ENCODE peak calls at places on chromosome 11, in six cellular contexts. C is CD4-positive, alpha-beta T cell; U is A673; R is left ventricle myocardium inferior; Q is body of pancreas; D is activated CD8-positive, alpha-beta T cell treated with anti-CD3 and anti-CD28 coated beads for 36 hours. P is an unnamed sample.

GRCh38 chr11:132184079-132184478 is 813.7 kb downstream of the NTM start:
- DNase-seq in R (no peak), U (no peak), C (no peak), Q (no peak), D (no peak), P (no peak)

GRCh38 chr11:114399903-114400221 is 449 bp downstream of the C11orf71 start:
- DNase-seq in D (no peak), U (no peak), C (no peak), Q (peak), R (no peak), P (no peak)

GRCh38 chr11:122850076-122850631 is 11.9 kb downstream of the CRTAM start:
- DNase-seq in Q (no peak), R (no peak), C (no peak), U (peak), D (peak), P (no peak)

GRCh38 chr11:117997436-117998200 is 11.4 kb downstream of the IL10RA start:
- DNase-seq in U (no peak), Q (no peak), C (no peak), R (no peak), D (peak), P (no peak)

GRCh38 chr11:61747389-61748285 is 4.8 kb upstream of the MYRF start:
- DNase-seq in Q (peak), R (peak), D (peak), C (no peak), U (peak), P (peak)

GRCh38 chr11:64690235-64690634 is 32.8 kb downstream of the NRXN2 start:
- DNase-seq in Q (no peak), D (no peak), R (peak), U (no peak), C (no peak), P (no peak)

GRCh38 chr11:16613401-16614381 is 124.8 kb upstream of the C11orf58 start:
- DNase-seq in Q (peak), U (peak), D (peak), R (peak), C (peak), P (peak)

GRCh38 chr11:66207816-66208215 is 60.6 kb upstream of the RAB1B start:
- DNase-seq in U (no peak), D (no peak), Q (no peak), R (no peak), C (no peak), P (no peak)

GRCh38 chr11:130808541-130808940 is 107.7 kb downstream of the SNX19 start:
- DNase-seq in Q (no peak), D (no peak), C (no peak), U (no peak), R (no peak), P (no peak)

GRCh38 chr11:73559758-73560157 is 38.2 kb downstream of the FAM168A start:
- DNase-seq in C (no peak), D (no peak), R (no peak), Q (no peak), U (no peak), P (no peak)

GRCh38 chr11:18144243-18144642 is 11.9 kb downstream of the MRGPRX3 start:
- DNase-seq in U (no peak), R (no peak), D (no peak), C (no peak), Q (no peak), P (no peak)

GRCh38 chr11:121248496-121248895 is 44.1 kb upstream of the SC5D start:
- DNase-seq in D (no peak), R (no peak), C (no peak), Q (no peak), U (no peak), P (no peak)

GRCh38 chr11:35629914-35630313 is 11.7 kb downstream of the FJX1 start:
- DNase-seq in C (no peak), R (no peak), U (peak), Q (no peak), D (no peak), P (no peak)

DNA sequence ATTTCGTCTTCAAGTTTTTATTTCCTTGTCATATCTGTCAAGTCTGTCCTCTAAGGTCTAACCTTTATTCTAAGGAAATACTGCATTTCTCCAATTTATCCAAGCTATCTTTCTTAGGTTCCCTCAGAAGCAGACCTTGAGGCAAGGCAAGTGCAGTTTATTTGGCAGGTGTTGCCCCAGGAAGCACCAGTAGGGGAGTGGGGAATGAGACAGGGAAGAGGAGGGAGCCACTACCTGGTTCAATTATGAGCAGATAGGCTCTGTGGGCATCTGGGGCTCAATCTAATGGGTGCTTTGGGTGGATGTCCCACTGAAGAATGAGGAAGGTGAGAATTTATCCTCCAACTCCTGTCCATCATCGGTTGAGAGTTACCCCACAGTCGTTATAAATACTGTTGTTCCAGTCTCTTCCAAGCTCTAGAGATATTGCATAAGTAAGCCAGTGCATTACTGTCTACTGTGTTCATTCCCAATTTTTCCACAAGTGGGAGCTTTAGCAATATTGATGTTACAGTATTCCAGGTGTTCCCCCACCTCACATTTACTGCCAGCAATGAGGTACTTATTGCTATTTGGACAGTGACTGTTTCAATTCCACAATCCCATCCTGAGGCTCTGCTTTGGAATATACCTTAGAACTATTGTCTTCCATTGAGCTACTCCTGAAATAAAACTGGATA is 154.9 kb upstream of the CEP126 start:
- DNase-seq in C (no peak), U (no peak), D (no peak), R (no peak), Q (no peak), P (no peak)
- TF ChIP-seq CTCF in C (no peak), U (peak), D (no peak), R (peak), Q (peak), P (no peak)

DNA sequence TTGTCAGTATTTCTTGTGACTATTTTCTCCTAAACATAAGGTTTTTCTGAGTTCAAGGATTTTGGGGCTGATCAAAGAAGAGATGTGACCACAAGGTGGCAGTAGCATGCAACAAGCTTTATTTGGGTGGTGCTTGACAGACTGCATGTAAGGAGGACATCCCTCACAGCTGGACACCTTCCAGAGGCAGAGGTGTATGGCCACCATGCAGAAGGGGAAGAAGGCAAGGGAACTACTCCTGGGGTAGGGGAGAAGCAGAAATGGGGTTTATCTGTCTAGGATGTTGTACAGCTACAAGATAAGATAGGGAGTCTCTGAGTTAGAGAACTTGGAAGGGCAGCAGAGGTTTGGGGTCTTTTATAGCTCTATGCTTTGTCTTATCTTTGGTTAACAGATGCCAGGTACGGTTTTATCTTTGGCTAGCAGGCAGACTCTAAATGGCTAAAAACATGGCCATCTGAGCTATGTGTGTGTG is 5.1 kb upstream of the BIRC2 start:
- DNase-seq in D (peak), R (peak), C (peak), U (peak), Q (peak), P (peak)
- TF ChIP-seq CTCF in D (peak), R (peak), C (peak), U (peak), Q (peak), P (peak)

DNA sequence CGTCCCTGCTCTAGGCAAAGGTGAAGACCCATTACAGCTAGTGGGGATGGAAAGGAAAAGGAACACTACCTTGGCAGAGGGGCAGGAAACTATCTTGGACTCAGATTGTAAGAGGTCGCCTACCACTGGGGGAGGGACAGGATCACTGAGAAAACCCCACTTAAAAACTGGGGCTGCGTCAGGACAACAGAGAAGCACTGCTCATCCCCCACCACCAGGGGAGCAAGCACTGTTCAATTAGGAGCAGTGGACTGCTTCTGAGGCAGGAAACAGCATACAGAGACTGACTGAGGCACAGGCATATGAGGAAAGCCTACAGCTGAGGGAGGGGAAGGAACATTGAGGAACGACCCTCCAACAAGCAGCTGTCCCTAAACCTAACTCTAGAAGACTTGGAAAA is 20.8 kb upstream of the DLAT start:
- DNase-seq in R (no peak), U (peak), Q (no peak), D (peak), C (no peak), P (peak)
- TF ChIP-seq CTCF in R (peak), U (peak), Q (peak), D (no peak), C (no peak), P (peak)

DNA sequence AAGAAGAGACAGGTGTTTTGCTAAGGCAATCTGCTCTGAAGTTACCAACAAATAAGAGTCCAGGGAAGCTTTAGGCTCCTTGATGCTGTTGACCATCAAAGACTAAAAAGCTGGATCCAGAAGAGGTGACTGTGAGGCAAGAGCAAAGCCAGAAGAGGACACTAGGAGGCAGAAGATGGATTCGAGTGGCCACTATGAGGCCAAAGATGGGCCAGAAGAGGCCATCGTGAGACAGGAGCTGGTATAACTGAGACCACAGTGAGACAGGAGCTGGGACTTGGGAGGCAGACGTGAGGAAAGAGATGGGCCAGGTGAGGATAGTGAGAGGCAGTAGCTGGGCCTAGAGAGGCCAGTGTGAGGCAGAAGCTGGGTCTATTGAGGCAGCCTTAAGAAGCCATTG is 37.7 kb downstream of the OR4C45 start:
- DNase-seq in R (no peak), D (no peak), Q (no peak), U (no peak), C (no peak), P (no peak)
- TF ChIP-seq CTCF in R (no peak), D (no peak), Q (no peak), U (no peak), C (no peak), P (no peak)

GRCh38 chr11:72534859-72535547 is 100.7 kb upstream of the CLPB start:
- DNase-seq in Q (peak), C (no peak), D (no peak), R (no peak), U (no peak), P (no peak)
- TF ChIP-seq CTCF in Q (no peak), C (no peak), D (no peak), R (no peak), U (no peak), P (no peak)

DNA sequence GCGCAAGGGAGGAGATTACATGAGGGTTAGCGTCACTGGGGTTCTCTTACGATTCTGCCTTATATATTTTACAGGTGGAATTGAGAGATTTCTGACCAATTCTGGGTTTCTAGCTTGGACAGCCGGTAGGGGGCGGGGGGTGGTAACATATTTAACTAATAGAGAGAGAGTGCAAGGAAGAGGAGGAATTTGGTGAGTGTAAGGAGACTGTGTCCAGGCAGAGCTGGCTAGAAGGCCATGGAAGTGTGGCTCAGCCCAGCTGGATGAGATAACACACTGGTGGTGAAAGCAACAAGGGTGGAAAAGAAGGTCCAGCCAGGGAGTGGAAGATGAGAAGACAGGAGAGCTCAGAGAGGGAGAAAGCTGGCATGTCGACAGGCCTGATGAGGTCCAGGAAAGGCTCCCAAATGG is 56.5 kb downstream of the ST3GAL4 start:
- DNase-seq in C (no peak), D (no peak), Q (no peak), U (no peak), R (peak), P (no peak)
- TF ChIP-seq CTCF in C (no peak), D (no peak), Q (no peak), U (no peak), R (peak), P (no peak)

P was measured in GM13976.